ENCODE peak calls at places on chromosome 19, in four cellular contexts. V, B, S and O are unnamed samples.
A peak's percentile ranks its signal among the peaks of the same experiment; 100 is the strongest.

GRCh38 chr19:7928741-7929701 is 3.1 kb upstream of the CTXN1 start:
- DNase-seq in V (no peak), B (peak; percentile 88), S (peak; percentile 43), O (no peak)

GRCh38 chr19:29841209-29841558 is 29.4 kb downstream of the CCNE1 start:
- DNase-seq in V (no peak), B (no peak), S (no peak), O (no peak)

GRCh38 chr19:7641288-7642276 is 4.7 kb downstream of the STXBP2 start:
- DNase-seq in V (no peak), B (no peak), S (no peak), O (no peak)

GRCh38 chr19:14978377-14978776 is 1.3 kb downstream of the SLC1A6 start:
- DNase-seq in V (no peak), B (no peak), S (no peak), O (no peak)

GRCh38 chr19:40623403-40624239 is 22.5 kb downstream of the LTBP4 start:
- DNase-seq in V (peak; percentile 85), B (peak; percentile 24), S (peak; percentile 90), O (no peak)

GRCh38 chr19:39738809-39739208 is 980 bp upstream of the CLC start:
- DNase-seq in V (no peak), B (no peak), S (no peak), O (no peak)

GRCh38 chr19:29715695-29716581 is 877 bp upstream of the C19orf12 start:
- DNase-seq in V (peak; percentile 42), B (no peak), S (no peak), O (no peak)

GRCh38 chr19:35363001-35363590 is 4.8 kb downstream of the FFAR3 start:
- DNase-seq in V (no peak), B (no peak), S (no peak), O (no peak)

GRCh38 chr19:6587093-6587820 is 3.7 kb downstream of the CD70 start:
- DNase-seq in V (no peak), B (no peak), S (no peak), O (no peak)

DNA sequence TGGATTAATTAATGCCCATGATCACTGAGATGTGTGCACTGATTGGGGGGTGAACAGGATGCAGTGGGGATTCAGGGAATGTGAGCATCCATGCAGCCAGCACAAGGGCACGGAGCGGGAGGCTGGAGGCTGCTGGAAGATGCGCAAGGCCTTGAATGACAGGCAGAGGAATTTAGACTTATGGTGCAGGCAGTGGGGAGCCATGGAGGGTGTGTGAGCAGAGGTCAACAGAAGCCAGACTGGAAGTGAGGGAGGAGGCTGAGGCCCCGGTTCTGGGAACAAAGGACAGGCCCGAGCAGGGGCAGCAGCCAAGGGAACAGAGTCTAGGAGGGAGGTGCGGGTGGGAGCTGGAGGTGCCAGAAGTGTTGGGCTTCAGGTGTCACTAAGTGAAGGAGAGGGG is 7.3 kb upstream of the COLGALT1 start:
- DNase-seq in V (no peak), B (no peak), S (no peak), O (no peak)
- H3K4me1 ChIP-seq in V (no peaks in the 10 kb centered on the region), B (no peaks in the 10 kb centered on the region), S (no peaks in the 10 kb centered on the region), O (no peaks in the 10 kb centered on the region)

GRCh38 chr19:55253842-55254624 is 4.8 kb downstream of the PPP6R1 start:
- DNase-seq in V (peak; percentile 69), B (no peak), S (no peak), O (no peak)

GRCh38 chr19:55253264-55253663 is 5.6 kb downstream of the PPP6R1 start:
- DNase-seq in V (no peak), B (no peak), S (no peak), O (no peak)

GRCh38 chr19:55252760-55253159 is 6.1 kb downstream of the PPP6R1 start:
- DNase-seq in V (no peak), B (no peak), S (no peak), O (no peak)

GRCh38 chr19:55255618-55256423 is 3.0 kb downstream of the PPP6R1 start:
- DNase-seq in V (peak; percentile 42), B (no peak), S (peak; percentile 85), O (no peak)

GRCh38 chr19:55254625-55254977 is 4.2 kb downstream of the PPP6R1 start:
- DNase-seq in V (no peak), B (no peak), S (no peak), O (no peak)
- H3K4me1 ChIP-seq in V (peaks cover 27% of the 10 kb centered on the region), B (peaks cover 6% of the 10 kb centered on the region), S (peaks cover 32% of the 10 kb centered on the region), O (peaks cover 36% of the 10 kb centered on the region)

GRCh38 chr19:2185734-2186070 is 22.0 kb downstream of the DOT1L start:
- DNase-seq in V (no peak), B (no peak), S (no peak), O (no peak)
- H3K4me1 ChIP-seq in V (peaks cover 20% of the 10 kb centered on the region), B (peaks cover 13% of the 10 kb centered on the region), S (no peaks in the 10 kb centered on the region), O (peaks cover 19% of the 10 kb centered on the region)

GRCh38 chr19:10402441-10403038 is 802 bp downstream of the CDC37 start:
- DNase-seq in V (peak; percentile 45), B (peak; percentile 55), S (no peak), O (no peak)
- H3K4me1 ChIP-seq in V (peaks cover 23% of the 10 kb centered on the region), B (peaks cover 13% of the 10 kb centered on the region), S (peaks cover 23% of the 10 kb centered on the region), O (peaks cover 40% of the 10 kb centered on the region)

GRCh38 chr19:38674388-38675133 is 27.1 kb downstream of the ACTN4 start:
- DNase-seq in V (no peak), B (peak; percentile 78), S (no peak), O (no peak)

GRCh38 chr19:38675611-38676010 is 28.2 kb downstream of the ACTN4 start:
- DNase-seq in V (no peak), B (no peak), S (no peak), O (no peak)

GRCh38 chr19:38670921-38671398 is 23.5 kb downstream of the ACTN4 start:
- DNase-seq in V (no peak), B (no peak), S (no peak), O (no peak)

GRCh38 chr19:38671654-38672053 is 24.2 kb downstream of the ACTN4 start:
- DNase-seq in V (no peak), B (no peak), S (no peak), O (no peak)

GRCh38 chr19:38673030-38673429 is 25.6 kb downstream of the ACTN4 start:
- DNase-seq in V (no peak), B (no peak), S (no peak), O (no peak)
- H3K4me1 ChIP-seq in V (peaks cover 76% of the 10 kb centered on the region), B (peaks cover 48% of the 10 kb centered on the region), S (peaks cover 90% of the 10 kb centered on the region), O (peaks cover 67% of the 10 kb centered on the region)